ENCODE peak calls at places on chromosomes 16 and 17, in five cellular contexts. Q is ELR, V is IMR-90, D is keratinocyte, E is BJ. W is an unnamed sample.

GRCh38 chr16:50182441-50182840 is 29.3 kb downstream of the TENT4B start:
- DNase-seq in Q (no peak), V (no peak), D (no peak), E (no peak), W (no peak)

GRCh38 chr17:77694391-77695363 is 263.8 kb upstream of the TNRC6C start:
- DNase-seq in Q (no peak), V (no peak), D (no peak), E (no peak), W (no peak)

GRCh38 chr17:48064638-48065037 is 16.5 kb downstream of the NFE2L1 start:
- DNase-seq in Q (no peak), V (no peak), D (no peak), E (no peak), W (no peak)

GRCh38 chr17:63171428-63172205 is 205.6 kb downstream of the TANC2 start:
- DNase-seq in Q (peak), V (peak), D (no peak), E (no peak), W (peak)

GRCh38 chr17:78151514-78152008 is 5.4 kb downstream of the C17orf99 start:
- DNase-seq in Q (peak), V (no peak), D (no peak), E (no peak), W (no peak)

GRCh38 chr17:28738680-28739384 is 5.0 kb upstream of the TRAF4 start:
- DNase-seq in Q (no peak), V (no peak), D (no peak), E (no peak), W (no peak)

GRCh38 chr17:77356109-77356689 is 215.4 kb downstream of the SEC14L1 start:
- DNase-seq in Q (peak), V (no peak), D (no peak), E (no peak), W (peak)

GRCh38 chr16:11159189-11159588 is 96.8 kb downstream of the SOCS1 start:
- DNase-seq in Q (no peak), V (no peak), D (no peak), E (no peak), W (no peak)

GRCh38 chr16:27712251-27712711 is 162.3 kb downstream of the KATNIP start:
- DNase-seq in Q (no peak), V (no peak), D (no peak), E (no peak), W (no peak)

GRCh38 chr17:57605734-57606105 is 139.4 kb downstream of the CCDC182 start:
- DNase-seq in Q (no peak), V (no peak), D (no peak), E (no peak), W (no peak)

GRCh38 chr17:17515921-17516295 is 19.7 kb upstream of the RASD1 start:
- DNase-seq in Q (peak), V (peak), D (no peak), E (peak), W (peak)

GRCh38 chr17:56751145-56751743 is 82.5 kb downstream of the C17orf67 start:
- DNase-seq in Q (peak), V (no peak), D (no peak), E (no peak), W (peak)

GRCh38 chr17:18040287-18040858 is 1.2 kb downstream of the GID4 start:
- DNase-seq in Q (peak), V (no peak), D (no peak), E (no peak), W (no peak)

GRCh38 chr16:85733839-85734170 is 17.1 kb downstream of the C16orf74 start:
- DNase-seq in Q (peak), V (no peak), D (no peak), E (no peak), W (no peak)

GRCh38 chr16:31414706-31415105 is 13.5 kb downstream of the COX6A2 start:
- DNase-seq in Q (no peak), V (no peak), D (no peak), E (no peak), W (no peak)

GRCh38 chr17:40532520-40533253 is 31.3 kb upstream of the TNS4 start:
- DNase-seq in Q (peak), V (peak), D (no peak), E (no peak), W (no peak)

GRCh38 chr17:78748730-78749317 is 33.2 kb downstream of the CYTH1 start:
- DNase-seq in Q (peak), V (peak), D (no peak), E (peak), W (peak)